ENCODE peak calls at places on chromosomes 1 and 21, in eight cellular contexts. F, S, N, I, P, W, B and T are unnamed samples.

GRCh38 chr1:71350805-71351204 is 270.0 kb upstream of the ZRANB2 start:
- DNase-seq in F (no peak), S (peak), N (no peak), I (no peak), P (no peak), W (no peak), B (no peak), T (no peak)

GRCh38 chr1:28064064-28064463 is 24.3 kb downstream of the EYA3 start:
- DNase-seq in F (no peak), S (peak), N (no peak), I (no peak), P (no peak), W (no peak), B (peak), T (no peak)

GRCh38 chr21:41821081-41821755 is 54.4 kb upstream of the RIPK4 start:
- DNase-seq in F (no peak), S (no peak), N (no peak), I (no peak), P (no peak), W (no peak), B (no peak), T (no peak)

GRCh38 chr1:64505944-64506658 is 36.2 kb downstream of the CACHD1 start:
- DNase-seq in F (peak), S (no peak), N (no peak), I (no peak), P (no peak), W (no peak), B (peak), T (no peak)

GRCh38 chr21:18782721-18783120 is 379.1 kb upstream of the TMPRSS15 start:
- DNase-seq in F (no peak), S (no peak), N (no peak), I (no peak), P (no peak), W (no peak), B (no peak), T (no peak)

GRCh38 chr1:225700164-225700740 is 47.3 kb upstream of the ENAH start:
- DNase-seq in F (no peak), S (peak), N (no peak), I (peak), P (no peak), W (peak), B (peak), T (peak)

GRCh38 chr1:156608036-156608674 is 6.9 kb upstream of the GPATCH4 start:
- DNase-seq in F (no peak), S (peak), N (peak), I (no peak), P (peak), W (no peak), B (peak), T (peak)

GRCh38 chr1:234509457-234510328 is 30.7 kb upstream of the TARBP1 start:
- DNase-seq in F (no peak), S (peak), N (no peak), I (no peak), P (peak), W (no peak), B (no peak), T (no peak)

GRCh38 chr1:62515055-62515454 is 78.2 kb downstream of the USP1 start:
- DNase-seq in F (no peak), S (peak), N (no peak), I (peak), P (no peak), W (no peak), B (peak), T (peak)

GRCh38 chr1:7399514-7400125 is 371.5 kb upstream of the VAMP3 start:
- DNase-seq in F (no peak), S (no peak), N (no peak), I (no peak), P (no peak), W (no peak), B (no peak), T (no peak)

GRCh38 chr1:61141288-61142044 is 59.1 kb downstream of the NFIA start:
- DNase-seq in F (no peak), S (peak), N (no peak), I (no peak), P (no peak), W (no peak), B (peak), T (peak)

GRCh38 chr1:208280681-208281439 is 36.7 kb upstream of the PLXNA2 start:
- DNase-seq in F (no peak), S (no peak), N (no peak), I (no peak), P (no peak), W (no peak), B (no peak), T (no peak)
- H3K4me3 ChIP-seq in F (no peak), S (no peak), N (no peak), I (no peak), P (no peak), W (no peak), B (no peak), T (no peak)

GRCh38 chr1:228096416-228097332 is 6.5 kb downstream of the C1orf35 start:
- DNase-seq in F (no peak), S (no peak), N (no peak), I (no peak), P (no peak), W (no peak), B (no peak), T (no peak)
- TF ChIP-seq CTCF in F (no peak), S (no peak), N (no peak), I (no peak), P (no peak), W (no peak), B (no peak), T (no peak)

GRCh38 chr1:89757532-89757931 is 63.3 kb upstream of the LRRC8D start:
- DNase-seq in F (peak), S (peak), N (peak), I (no peak), P (no peak), W (no peak), B (no peak), T (no peak)
- H3K4me3 ChIP-seq in F (peak), S (no peak), N (no peak), I (no peak), P (no peak), W (no peak), B (no peak), T (no peak)

GRCh38 chr1:86169625-86170024 is 13.1 kb upstream of the COL24A1 start:
- DNase-seq in F (no peak), S (peak), N (no peak), I (no peak), P (no peak), W (no peak), B (no peak), T (no peak)
- TF ChIP-seq CTCF in F (no peak), S (peak), N (no peak), I (no peak), P (no peak), W (no peak), B (no peak), T (peak)

DNA sequence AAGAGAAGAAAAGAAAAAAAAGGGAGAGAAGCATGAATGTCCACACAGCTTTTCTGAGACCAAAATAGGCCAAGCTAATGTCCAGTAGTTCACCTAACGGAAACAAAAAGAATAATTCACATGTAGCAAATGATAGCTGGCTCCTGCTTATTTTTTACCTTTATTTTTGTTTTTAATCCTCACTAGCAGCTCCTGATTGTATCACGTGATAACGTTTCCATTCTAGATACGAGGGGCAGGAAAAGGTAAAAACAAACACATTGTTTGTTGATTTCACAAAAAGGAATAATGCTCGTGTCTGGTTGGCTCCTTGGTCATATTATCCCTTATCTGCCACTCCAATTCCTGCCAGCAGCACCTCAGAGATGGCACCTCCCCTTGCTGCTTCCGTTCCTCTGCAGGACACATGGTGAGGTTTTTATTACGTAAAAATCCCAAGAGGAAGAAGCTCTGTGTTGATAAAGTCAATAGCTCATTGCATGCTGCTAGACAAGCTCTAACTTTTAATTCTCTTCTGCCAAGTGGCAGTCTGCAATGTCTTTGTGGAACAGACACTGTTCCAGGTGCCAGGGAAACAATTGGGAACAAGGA is 201.7 kb downstream of the CRB1 start:
- DNase-seq in F (no peak), S (no peak), N (no peak), I (no peak), P (peak), W (no peak), B (no peak), T (no peak)
- H3K4me3 ChIP-seq in F (no peak), S (no peak), N (no peak), I (no peak), P (no peak), W (no peak), B (no peak), T (no peak)

DNA sequence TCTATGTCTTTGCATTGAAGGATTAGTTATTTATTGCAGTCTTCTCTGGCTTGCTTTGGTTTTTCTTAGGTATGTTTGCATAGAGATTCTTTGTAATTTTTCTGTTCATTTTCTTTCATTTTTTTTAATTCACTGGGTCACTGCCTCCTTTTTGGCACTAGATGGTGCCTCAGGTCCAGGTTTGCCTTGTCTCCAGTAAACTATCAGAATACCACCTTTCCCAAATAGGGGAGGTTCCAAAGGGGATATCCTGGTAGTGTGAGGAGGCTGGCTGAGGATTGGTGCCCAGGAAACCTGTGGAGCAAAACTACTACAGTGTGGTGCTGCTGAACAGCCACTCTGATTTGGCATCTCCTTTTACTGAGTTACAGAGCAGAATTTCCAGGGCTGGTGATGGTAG is 257.1 kb downstream of the KCTD3 start:
- DNase-seq in F (no peak), S (no peak), N (peak), I (no peak), P (peak), W (no peak), B (no peak), T (no peak)
- TF ChIP-seq CTCF in F (no peak), S (peak), N (peak), I (peak), P (peak), W (no peak), B (peak), T (peak)

GRCh38 chr1:1121611-1122077 is 5.8 kb upstream of the C1orf159 start:
- DNase-seq in F (no peak), S (no peak), N (no peak), I (no peak), P (no peak), W (no peak), B (no peak), T (no peak)
- H3K4me3 ChIP-seq in F (no peak), S (no peak), N (no peak), I (peak), P (no peak), W (peak), B (no peak), T (peak)